ENCODE peak calls at places on chromosome 2, in seven cellular contexts. U is GM13977; Q is epithelial cell of prostate; B is caudate nucleus; R is hypothalamus; K is activated naive CD8-positive, alpha-beta T cell treated with anti-CD3 and anti-CD28 coated beads, Interleukin-2, amount 50 U/mL, for 24 hours; X is activated naive CD4-positive, alpha-beta T cell. L is an unnamed sample.

GRCh38 chr2:46320141-46320567 is 22.9 kb downstream of the EPAS1 start:
- DNase-seq in K (no peak), B (no peak), R (no peak), X (no peak), U (no peak), Q (no peak), L (no peak)

GRCh38 chr2:126933707-126934106 is 35.0 kb downstream of the TEX51 start:
- DNase-seq in X (no peak), U (no peak), Q (no peak), B (no peak), K (no peak), R (no peak), L (no peak)

GRCh38 chr2:46097714-46098480 is 199.3 kb upstream of the EPAS1 start:
- DNase-seq in Q (peak), U (no peak), B (no peak), K (no peak), X (no peak), R (no peak), L (no peak)

GRCh38 chr2:165698621-165698946 is 95.5 kb downstream of the GALNT3 start:
- DNase-seq in B (peak), R (no peak), X (no peak), U (peak), Q (peak), K (no peak), L (no peak)

GRCh38 chr2:239774933-239775622 is 250.1 kb downstream of the NDUFA10 start:
- DNase-seq in K (no peak), B (no peak), Q (no peak), R (no peak), U (no peak), X (no peak), L (no peak)

GRCh38 chr2:66559672-66560071 is 124.7 kb downstream of the MEIS1 start:
- DNase-seq in K (no peak), Q (no peak), B (no peak), X (no peak), R (no peak), U (no peak), L (no peak)

GRCh38 chr2:167550448-167550847 is 662.2 kb downstream of the XIRP2 start:
- DNase-seq in R (no peak), B (no peak), Q (no peak), U (peak), X (no peak), K (no peak), L (no peak)

GRCh38 chr2:127398239-127398590 is 10.4 kb upstream of the MAP3K2 start:
- DNase-seq in U (peak), Q (no peak), R (no peak), K (peak), B (no peak), X (no peak), L (no peak)

GRCh38 chr2:85199692-85200091 is 66.5 kb downstream of the TCF7L1 start:
- DNase-seq in Q (no peak), R (no peak), X (no peak), B (no peak), U (no peak), K (no peak), L (no peak)

GRCh38 chr2:241989074-241989473 is 119.5 kb downstream of the RTP5 start:
- DNase-seq in B (no peak), R (no peak), K (no peak), X (no peak), Q (no peak), U (no peak), L (no peak)

GRCh38 chr2:236731767-236732580 is 162.3 kb downstream of the ACKR3 start:
- DNase-seq in X (no peak), R (no peak), Q (peak), K (no peak), B (peak), U (no peak), L (no peak)

GRCh38 chr2:195594916-195595694 is 61.9 kb upstream of the SLC39A10 start:
- DNase-seq in U (no peak), K (no peak), B (no peak), X (no peak), R (no peak), Q (no peak), L (no peak)

GRCh38 chr2:143903172-143903856 is 616.6 kb downstream of the ZEB2 start:
- DNase-seq in R (no peak), X (no peak), B (no peak), U (no peak), K (no peak), Q (no peak), L (no peak)

GRCh38 chr2:241514986-241515737 is 6.8 kb upstream of the STK25 start:
- DNase-seq in X (no peak), U (peak), K (no peak), R (no peak), Q (no peak), B (no peak), L (no peak)

GRCh38 chr2:41434991-41435390 is 612.8 kb upstream of the PKDCC start:
- DNase-seq in U (no peak), B (no peak), K (no peak), R (no peak), X (no peak), Q (no peak), L (no peak)

GRCh38 chr2:236369606-236370005 is 105.4 kb upstream of the ASB18 start:
- DNase-seq in K (no peak), U (no peak), X (no peak), R (no peak), Q (no peak), B (no peak), L (no peak)

GRCh38 chr2:14475994-14476393 is 156.5 kb upstream of the LRATD1 start:
- DNase-seq in R (no peak), X (no peak), B (no peak), Q (no peak), U (no peak), K (no peak), L (no peak)

GRCh38 chr2:128642801-128643200 is 324.1 kb upstream of the HS6ST1 start:
- DNase-seq in Q (no peak), R (no peak), B (no peak), K (no peak), X (no peak), U (no peak), L (no peak)

GRCh38 chr2:119702203-119702917 is 23.4 kb downstream of the TMEM177 start:
- DNase-seq in R (no peak), U (no peak), Q (no peak), K (no peak), B (no peak), X (no peak), L (no peak)

GRCh38 chr2:172698041-172698863 is 37.4 kb upstream of the RAPGEF4 start:
- DNase-seq in Q (peak), U (peak), B (no peak), R (no peak), K (peak), X (no peak), L (no peak)

GRCh38 chr2:55861733-55862132 is 61.8 kb downstream of the EFEMP1 start:
- DNase-seq in X (no peak), R (no peak), U (no peak), B (no peak), Q (no peak), K (no peak), L (no peak)

GRCh38 chr2:133777607-133778006 is 209.3 kb upstream of the NCKAP5 start:
- DNase-seq in U (no peak), B (no peak), R (no peak), X (no peak), Q (peak), K (no peak), L (no peak)

GRCh38 chr2:191230174-191230573 is 15.0 kb upstream of the MYO1B start:
- DNase-seq in B (no peak), Q (no peak), R (no peak), K (no peak), U (no peak), X (no peak), L (no peak)

GRCh38 chr2:29977284-29977683 is 55.9 kb upstream of the ALK start:
- DNase-seq in X (no peak), B (no peak), R (no peak), Q (no peak), K (no peak), U (no peak), L (no peak)

GRCh38 chr2:109118321-109118720 is 10.7 kb upstream of the SH3RF3 start:
- DNase-seq in Q (no peak), K (no peak), B (no peak), U (no peak), R (no peak), X (no peak), L (no peak)

GRCh38 chr2:155223781-155224406 is 525.4 kb downstream of the KCNJ3 start:
- DNase-seq in K (no peak), U (peak), Q (no peak), R (no peak), B (no peak), X (no peak), L (no peak)

GRCh38 chr2:111068435-111069058 is 52.2 kb upstream of the BCL2L11 start:
- DNase-seq in Q (peak), R (no peak), U (no peak), K (no peak), X (no peak), B (no peak), L (no peak)

GRCh38 chr2:98539056-98539735 is 69.1 kb downstream of the COA5 start:
- DNase-seq in K (no peak), B (no peak), X (no peak), Q (no peak), U (no peak), R (no peak), L (no peak)

L was measured in stimulated activated CD4-positive, alpha-beta T cell treated with anti-CD3 and anti-CD28 coated beads, Interleukin-1b, Interleukin-23, amount 100 ng/mL, for 1 hour.